ENCODE peak calls at places on chromosomes 7 and 10, in eight cellular contexts. O is adrenal gland; T is midbrain; C is non-pigmented ciliary epithelial cell; L is central memory CD4-positive, alpha-beta T cell; W is A549; D is stimulated activated effector memory CD8-positive, alpha-beta T cell treated with anti-CD3 and anti-CD28 coated beads, Interleukin-12 subunit alpha, Interleukin-12 subunit beta, amount 100 ng/mL, for 72 hours; Z is amniotic stem cell. R is an unnamed sample.

GRCh38 chr7:144407266-144407931 is 3.9 kb upstream of the NOBOX start:
- DNase-seq in O (no peak), T (no peak), C (no peak), L (no peak), W (no peak), D (no peak), Z (no peak), R (no peak)

GRCh38 chr7:41420421-41420820 is 282.5 kb downstream of the INHBA start:
- DNase-seq in O (no peak), T (no peak), C (no peak), L (no peak), W (no peak), D (no peak), Z (no peak), R (no peak)

GRCh38 chr7:95473276-95473985 is 12.3 kb upstream of the ASB4 start:
- DNase-seq in O (no peak), T (no peak), C (no peak), L (no peak), W (no peak), D (no peak), Z (no peak), R (no peak)

GRCh38 chr10:120581496-120581895 is 124.5 kb downstream of the PLPP4 start:
- DNase-seq in O (no peak), T (no peak), C (no peak), L (no peak), W (no peak), D (no peak), Z (no peak), R (no peak)

GRCh38 chr7:2708547-2709310 is 20.7 kb downstream of the AMZ1 start:
- DNase-seq in O (no peak), T (no peak), C (no peak), L (no peak), W (no peak), D (no peak), Z (no peak), R (no peak)

GRCh38 chr10:62744136-62744535 is 60.4 kb upstream of the ADO start:
- DNase-seq in O (no peak), T (no peak), C (no peak), L (no peak), W (no peak), D (no peak), Z (no peak), R (no peak)

GRCh38 chr10:105691811-105692210 is 1050.7 kb downstream of the SORCS3 start:
- DNase-seq in O (no peak), T (no peak), C (no peak), L (no peak), W (no peak), D (no peak), Z (no peak), R (no peak)

GRCh38 chr7:101410743-101411476 is 48.2 kb downstream of the COL26A1 start:
- DNase-seq in O (peak; percentile 72), T (no peak), C (no peak), L (peak; percentile 2), W (peak; percentile 61), D (peak; percentile 70), Z (no peak), R (peak; percentile 27)

GRCh38 chr10:4316166-4316810 is 509.7 kb upstream of the AKR1E2 start:
- DNase-seq in O (no peak), T (peak; percentile 18), C (peak; percentile 34), L (no peak), W (no peak), D (no peak), Z (peak; percentile 32), R (no peak)

GRCh38 chr7:32891046-32891799 is at the start of gene KBTBD2:
- DNase-seq in O (peak; percentile 86), T (peak; percentile 88), C (no peak), L (peak; percentile 77), W (peak; percentile 50), D (peak; percentile 95), Z (peak; percentile 80), R (peak; percentile 70)

GRCh38 chr10:34835908-34836558 is 20.9 kb upstream of the PARD3 start:
- DNase-seq in O (no peak), T (no peak), C (no peak), L (no peak), W (no peak), D (no peak), Z (no peak), R (no peak)